ENCODE peak calls at places on chromosome 5, in nine cellular contexts. D is upper lobe of right lung, C is foreskin fibroblast, Y is epithelial cell of esophagus, S is osteoblast, W is pancreas, F is lower leg skin, U is tibial artery, M is A549. A is an unnamed sample.

GRCh38 chr5:60490597-60491166 is 209.3 kb downstream of the DEPDC1B start:
- DNase-seq in S (no peak), U (no peak), M (no peak), Y (peak; percentile 16), D (no peak), W (no peak), F (no peak), C (no peak), A (no peak)

GRCh38 chr5:111975133-111975532 is 218.1 kb upstream of the NREP start:
- DNase-seq in D (no peak), W (no peak), U (no peak), M (no peak), S (no peak), C (no peak), Y (no peak), F (peak; percentile 21), A (no peak)

GRCh38 chr5:117454716-117455212 is 880.1 kb upstream of the SEMA6A start:
- DNase-seq in W (peak; percentile 64), C (no peak), S (no peak), M (peak; percentile 42), U (peak; percentile 70), Y (peak; percentile 44), D (peak; percentile 63), F (peak; percentile 30), A (peak; percentile 63)

GRCh38 chr5:167720676-167721260 is 570.7 kb upstream of the WWC1 start:
- DNase-seq in S (no peak), Y (no peak), F (no peak), M (no peak), D (no peak), C (peak; percentile 58), W (no peak), U (no peak), A (no peak)

GRCh38 chr5:89044665-89045200 is 161.7 kb upstream of the MEF2C start:
- DNase-seq in W (no peak), Y (no peak), S (no peak), D (no peak), U (no peak), F (no peak), C (no peak), M (no peak), A (no peak)

GRCh38 chr5:146877783-146878470 is 630 bp downstream of the PPP2R2B start:
- DNase-seq in S (peak; percentile 88), W (peak; percentile 14), C (no peak), F (no peak), D (peak; percentile 59), Y (peak; percentile 16), U (peak; percentile 69), M (no peak), A (no peak)

GRCh38 chr5:124697912-124698690 is 48.3 kb downstream of the ZNF608 start:
- DNase-seq in C (no peak), U (no peak), S (no peak), M (no peak), W (no peak), D (no peak), F (no peak), Y (no peak), A (no peak)

GRCh38 chr5:120954255-120954654 is 490.2 kb downstream of the PRR16 start:
- DNase-seq in F (no peak), S (no peak), W (no peak), U (no peak), M (no peak), Y (no peak), C (no peak), D (no peak), A (no peak)

GRCh38 chr5:54902817-54903473 is 82.4 kb downstream of the ESM1 start:
- DNase-seq in M (no peak), F (no peak), U (no peak), C (no peak), S (no peak), Y (no peak), D (no peak), W (no peak), A (no peak)

GRCh38 chr5:418681-419121 is 24.3 kb upstream of the EXOC3 start:
- DNase-seq in F (no peak), C (peak; percentile 64), Y (no peak), M (no peak), S (peak; percentile 76), D (peak; percentile 58), U (peak; percentile 57), W (no peak), A (no peak)

DNA sequence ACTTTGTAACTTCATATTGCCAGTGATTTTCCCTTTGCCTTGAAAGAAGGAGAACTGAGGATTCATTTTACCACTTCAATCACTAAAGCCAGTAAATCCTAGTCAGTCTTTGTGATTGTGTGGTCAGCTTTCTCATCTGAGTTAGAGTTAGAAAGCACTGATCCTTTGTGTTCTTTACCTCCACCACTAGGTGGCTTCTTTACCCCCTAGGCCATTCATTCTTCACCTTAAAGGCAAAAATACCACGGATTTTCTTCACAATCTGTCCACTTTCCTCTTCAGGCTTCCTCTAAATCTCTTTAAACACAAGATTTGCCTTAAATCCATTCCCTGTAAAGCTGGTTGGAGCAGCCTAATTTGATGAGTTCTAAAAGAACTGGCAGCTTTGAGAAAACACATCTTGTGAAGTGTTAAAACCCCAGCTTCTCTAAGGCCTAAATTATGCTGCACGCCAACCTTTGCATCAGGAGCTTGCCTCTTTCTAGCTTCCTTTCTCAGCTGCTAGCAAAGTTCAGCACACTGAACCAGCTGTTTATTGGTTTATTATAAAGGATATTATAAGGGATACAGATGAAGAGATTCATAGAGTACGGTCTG is 20.4 kb downstream of the BDP1 start:
- DNase-seq in F (no peak), M (peak; percentile 38), Y (peak; percentile 25), W (no peak), S (peak; percentile 60), D (no peak), C (peak; percentile 6), U (no peak), A (no peak)
- TF ChIP-seq CTCF in F (no peak), M (peak; percentile 77), Y (peak; percentile 65), W (peak; percentile 43), S (peak; percentile 78), D (peak; percentile 52), C (peak; percentile 59), U (peak; percentile 26), A (peak; percentile 54)

GRCh38 chr5:15554542-15554941 is 54.6 kb downstream of the FBXL7 start:
- DNase-seq in F (no peak), S (no peak), U (no peak), Y (no peak), C (no peak), M (no peak), W (no peak), D (no peak), A (no peak)
- H3K4me3 ChIP-seq in F (no peak overlapping the region), S (no peak overlapping the region), U (no peak overlapping the region), Y (no peak overlapping the region), C (no peak overlapping the region), M (no peak overlapping the region), W (no peak overlapping the region), D (no peak overlapping the region), A (no peak overlapping the region)

DNA sequence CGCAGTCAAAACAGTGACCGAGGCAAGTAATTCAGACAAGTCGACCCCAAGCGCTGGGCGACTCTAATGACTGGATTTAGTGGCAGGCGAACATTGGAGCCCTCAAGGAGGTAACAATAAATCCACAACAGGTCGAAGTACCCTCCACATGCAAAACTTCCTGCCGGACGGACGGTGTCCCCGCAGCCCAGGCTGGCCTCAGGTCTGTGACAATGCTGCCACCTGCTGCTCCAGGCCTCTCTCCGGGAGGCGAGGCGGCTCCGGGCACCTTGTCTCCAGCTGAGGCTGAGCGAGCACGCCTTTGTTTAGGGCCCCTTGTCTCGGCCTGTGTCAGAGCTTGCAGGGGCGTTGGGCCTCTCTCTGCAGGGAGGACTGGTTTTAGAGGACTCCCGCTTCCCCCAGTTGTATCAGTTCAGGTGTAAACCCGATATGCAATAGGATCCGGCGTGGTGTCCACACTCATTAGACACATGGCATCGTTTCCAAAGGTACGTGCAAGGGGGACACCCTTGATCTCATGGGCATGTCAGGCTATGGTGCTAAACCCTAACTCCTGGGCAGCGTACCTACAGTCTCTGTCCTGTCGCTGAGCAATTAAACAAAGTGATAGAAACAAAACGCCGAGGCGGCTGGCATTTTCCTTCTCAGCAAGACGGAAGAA is 628.0 kb upstream of the ADAMTS16 start:
- DNase-seq in W (peak; percentile 33), S (no peak), M (peak; percentile 18), D (peak; percentile 88), F (peak; percentile 46), Y (peak; percentile 68), C (no peak), U (no peak), A (no peak)
- TF ChIP-seq CTCF in W (peak; percentile 18), S (no peak), M (peak; percentile 8), D (peak; percentile 45), F (no peak), Y (peak; percentile 73), C (no peak), U (no peak), A (peak; percentile 97)

DNA sequence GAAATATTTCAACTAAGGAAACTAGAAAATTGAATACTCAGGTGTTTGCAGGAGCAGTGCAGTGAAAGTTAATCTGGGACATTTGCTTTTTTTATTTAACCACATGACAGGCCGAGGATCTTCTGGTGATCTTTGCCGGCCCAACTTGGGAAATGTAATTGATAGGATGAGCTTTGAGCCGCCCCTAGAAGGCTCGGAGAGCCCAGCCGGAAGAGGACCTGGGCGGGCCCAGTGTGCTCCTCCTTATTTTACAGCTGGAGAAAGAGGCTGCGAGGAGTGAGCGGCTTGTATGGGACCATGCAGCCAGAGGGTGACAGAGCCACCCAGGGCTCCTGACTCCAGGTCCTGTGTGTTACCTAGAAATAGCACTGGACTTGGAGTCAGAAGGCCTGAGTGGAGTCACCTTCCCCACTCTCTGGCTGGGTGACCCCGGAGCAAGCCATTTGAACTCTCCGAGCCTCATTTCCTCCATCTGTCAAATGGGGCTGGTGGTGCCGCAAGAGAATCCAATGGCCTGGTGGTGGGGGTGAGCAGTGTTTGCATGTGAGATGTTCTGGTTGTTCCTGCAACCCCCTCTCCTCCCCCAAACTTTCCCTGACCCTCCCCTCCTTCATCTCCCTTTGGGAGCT is 2.5 kb downstream of the PPARGC1B start:
- DNase-seq in S (no peak), F (no peak), Y (peak; percentile 45), M (no peak), U (no peak), C (no peak), D (peak; percentile 63), W (no peak), A (no peak)
- H3K4me3 ChIP-seq in S (peak overlapping the region; percentile 78), F (peak overlapping the region; percentile 61), Y (peak overlapping the region; percentile 78), M (no peak overlapping the region), U (peak overlapping the region; percentile 91), C (peak overlapping the region; percentile 68), D (peak overlapping the region; percentile 88), W (peak overlapping the region; percentile 81), A (no peak overlapping the region)

GRCh38 chr5:8522635-8523034 is 653.7 kb downstream of the MTRR start:
- DNase-seq in C (no peak), U (no peak), W (no peak), M (no peak), S (no peak), F (no peak), D (no peak), Y (no peak), A (no peak)
- TF ChIP-seq CTCF in C (no peak), U (no peak), W (no peak), M (no peak), S (no peak), F (no peak), D (no peak), Y (no peak), A (peak; percentile 46)